ENCODE peak calls at places on chromosomes 3 and 15, in four cellular contexts. M, K, I and N are unnamed samples.

GRCh38 chr3:124885466-124886167 is 1.5 kb downstream of the ITGB5 start:
- DNase-seq in M (peak; percentile 51), K (no peak), I (no peak), N (no peak)

GRCh38 chr3:134453631-134454030 is 32.2 kb downstream of the ANAPC13 start:
- DNase-seq in M (peak; percentile 77), K (no peak), I (no peak), N (peak; percentile 84)

GRCh38 chr15:45829336-45830153 is 194.7 kb downstream of the SQOR start:
- DNase-seq in M (peak; percentile 39), K (no peak), I (no peak), N (peak; percentile 51)

GRCh38 chr3:14290631-14291385 is 111.6 kb upstream of the SLC6A6 start:
- DNase-seq in M (no peak), K (no peak), I (no peak), N (peak; percentile 54)

GRCh38 chr15:70466305-70466704 is 297.1 kb downstream of the UACA start:
- DNase-seq in M (no peak), K (no peak), I (no peak), N (no peak)

GRCh38 chr3:46098319-46098761 is 71.1 kb upstream of the XCR1 start:
- DNase-seq in M (no peak), K (no peak), I (no peak), N (no peak)

GRCh38 chr15:72203507-72203837 is 5.9 kb upstream of the GRAMD2A start:
- DNase-seq in M (no peak), K (no peak), I (peak; percentile 94), N (peak; percentile 37)

GRCh38 chr3:137071104-137071503 is 113.3 kb downstream of the IL20RB start:
- DNase-seq in M (no peak), K (no peak), I (no peak), N (no peak)

GRCh38 chr3:29346828-29347227 is 66.0 kb downstream of the RBMS3 start:
- DNase-seq in M (no peak), K (no peak), I (no peak), N (no peak)

GRCh38 chr3:14879161-14879888 is 60.6 kb downstream of the FGD5 start:
- DNase-seq in M (peak; percentile 38), K (no peak), I (peak; percentile 81), N (peak; percentile 67)

GRCh38 chr3:43540625-43541024 is 81.2 kb downstream of the ANO10 start:
- DNase-seq in M (no peak), K (no peak), I (no peak), N (no peak)

GRCh38 chr3:25107918-25108617 is 320.0 kb upstream of the RARB start:
- DNase-seq in M (no peak), K (no peak), I (no peak), N (no peak)

GRCh38 chr3:152300029-152300764 is 31.5 kb downstream of the MBNL1 start:
- DNase-seq in M (no peak), K (no peak), I (no peak), N (no peak)

GRCh38 chr3:39166134-39166710 is 12.8 kb upstream of the CSRNP1 start:
- DNase-seq in M (no peak), K (no peak), I (no peak), N (peak; percentile 83)

GRCh38 chr3:71102111-71103039 is 481.2 kb downstream of the FOXP1 start:
- DNase-seq in M (no peak), K (no peak), I (no peak), N (no peak)

DNA sequence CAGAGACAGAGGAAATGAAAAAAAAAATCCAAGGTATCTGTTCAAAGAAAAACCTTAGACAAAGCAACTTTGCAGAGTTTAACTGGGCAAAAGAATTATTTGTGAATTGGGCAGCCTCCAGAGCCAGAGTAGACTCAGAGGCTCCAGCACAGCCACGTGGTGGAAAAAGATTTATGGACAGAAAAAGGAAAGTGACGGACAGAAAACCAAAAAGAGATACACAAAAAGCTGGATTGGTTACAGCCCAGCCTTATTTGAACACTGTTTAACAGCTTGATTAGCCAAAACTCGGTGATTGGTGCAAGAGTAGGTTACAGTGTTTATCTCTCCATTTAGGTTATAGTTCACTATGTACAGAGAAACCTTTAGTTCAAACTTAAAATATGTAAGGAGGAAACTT is 23.7 kb upstream of the GPD1L start:
- DNase-seq in M (no peak), K (no peak), I (no peak), N (no peak)
- H3K9ac ChIP-seq in M (no peak overlapping the region), K (no peak overlapping the region), I (no peak overlapping the region), N (no peak overlapping the region)

DNA sequence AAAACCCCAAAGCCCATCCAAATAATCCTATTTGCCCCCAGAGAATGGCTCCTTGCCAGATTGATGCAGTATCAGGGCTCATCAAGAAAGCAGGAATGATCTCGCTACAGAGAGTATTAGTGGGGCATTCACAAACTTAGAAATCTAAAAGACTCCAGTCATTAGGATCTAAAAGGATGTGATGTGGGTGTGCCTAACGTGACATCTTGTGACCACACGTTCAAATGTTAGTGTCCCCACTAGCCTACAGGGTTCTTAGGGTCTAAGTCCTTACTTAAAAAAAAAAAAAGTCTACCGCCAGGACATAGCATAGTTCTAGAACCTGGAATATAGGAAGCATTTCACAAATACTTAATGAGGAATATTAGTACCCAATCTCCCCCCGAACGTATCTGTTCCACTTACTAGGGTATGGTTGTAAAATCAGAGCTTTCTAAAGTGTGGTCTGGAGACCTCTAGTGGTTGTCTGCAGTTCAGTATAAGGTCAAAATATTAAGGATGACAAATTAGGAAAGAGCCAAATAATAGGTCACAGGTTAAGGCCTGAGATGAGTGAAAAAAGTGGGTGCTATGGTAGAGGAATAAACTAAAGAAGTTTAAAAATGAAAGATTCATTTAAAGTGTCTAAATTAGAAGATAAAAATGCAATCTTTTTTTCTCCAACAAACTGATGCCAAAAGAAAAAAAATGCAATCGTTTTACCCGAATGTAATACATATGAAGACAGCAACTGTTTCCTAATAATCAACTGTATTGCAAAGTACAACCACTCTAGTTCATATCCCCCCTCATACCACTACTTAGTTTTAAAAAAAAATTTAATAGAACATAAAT is 4.2 kb upstream of the CHRM5 start:
- DNase-seq in M (no peak), K (peak; percentile 5), I (no peak), N (no peak)
- TF ChIP-seq CTCF in M (peak; percentile 86), K (peak; percentile 69), I (peak; percentile 49), N (peak; percentile 90)

GRCh38 chr3:172258616-172259015 is 189.6 kb downstream of the GHSR start:
- DNase-seq in M (no peak), K (no peak), I (no peak), N (no peak)

GRCh38 chr3:172261053-172261452 is 187.2 kb downstream of the GHSR start:
- DNase-seq in M (no peak), K (no peak), I (no peak), N (no peak)

GRCh38 chr3:172259726-172260248 is 188.5 kb downstream of the GHSR start:
- DNase-seq in M (no peak), K (no peak), I (no peak), N (no peak)

GRCh38 chr3:172259191-172259590 is 189.1 kb downstream of the GHSR start:
- DNase-seq in M (no peak), K (no peak), I (no peak), N (no peak)

DNA sequence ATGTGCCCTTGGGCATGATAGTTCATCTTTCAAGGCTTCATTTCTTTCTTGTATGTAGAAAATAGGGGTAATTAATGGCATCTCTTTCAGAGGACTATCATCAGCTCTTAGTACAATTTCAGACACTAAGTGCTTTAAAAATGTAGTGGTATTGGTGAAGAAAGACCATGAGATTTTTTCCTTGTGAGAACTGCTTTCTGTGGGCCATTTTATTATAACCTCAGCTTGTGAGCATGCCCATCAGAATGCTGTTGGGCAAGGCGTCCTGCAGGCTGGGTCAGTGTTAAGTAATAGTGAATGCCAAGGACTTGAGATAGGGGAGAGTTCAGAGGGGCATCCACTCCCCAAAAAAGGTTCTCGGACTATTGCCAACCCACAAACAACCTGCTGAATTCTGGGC is 187.9 kb downstream of the GHSR start:
- DNase-seq in M (no peak), K (no peak), I (no peak), N (no peak)
- H3K27ac ChIP-seq in M (no peak overlapping the region), K (no peak overlapping the region), I (no peak overlapping the region), N (no peak overlapping the region)

DNA sequence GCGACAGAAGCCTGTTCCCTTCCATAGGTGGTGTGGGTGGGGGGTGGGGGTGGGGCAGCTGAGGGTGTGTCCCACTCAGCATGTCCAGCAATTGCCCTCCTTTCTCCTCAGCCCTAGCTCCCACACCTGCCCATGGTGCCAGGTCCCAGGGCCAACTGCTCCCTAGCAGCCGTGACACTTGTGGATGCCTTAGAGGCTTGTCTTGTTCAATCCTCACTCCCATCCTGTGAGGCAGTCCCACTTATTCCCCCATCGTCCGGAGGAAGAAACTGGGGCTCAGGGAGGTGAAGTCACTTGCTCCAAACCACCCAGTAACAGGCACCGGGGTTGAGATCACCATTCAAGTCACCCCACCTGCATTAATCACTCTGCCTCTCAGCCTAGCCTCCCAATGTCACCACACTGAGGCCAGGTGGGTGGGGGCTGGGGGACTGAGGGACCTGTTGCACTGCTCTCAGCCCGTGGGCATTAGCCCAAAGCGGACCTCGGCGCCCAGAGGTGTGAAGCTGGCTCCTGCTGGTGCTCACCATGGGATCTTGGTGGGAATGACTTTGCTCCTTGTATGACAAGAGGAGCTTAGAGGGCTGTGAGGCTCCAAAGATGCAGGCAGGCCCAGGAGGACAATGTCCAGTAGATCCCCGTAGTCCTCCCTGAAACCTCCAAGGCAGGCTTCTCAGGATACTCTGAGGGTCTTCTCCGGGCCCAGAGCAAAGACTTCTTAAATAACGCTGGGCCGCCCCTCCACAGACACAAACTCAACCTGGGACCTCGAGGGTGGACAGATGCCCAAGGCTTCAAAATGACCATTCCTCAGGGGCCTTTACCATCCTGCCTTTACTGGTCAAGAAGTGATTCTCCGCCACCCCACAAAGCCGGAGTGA is 1.8 kb downstream of the NT5DC2 start:
- DNase-seq in M (no peak), K (no peak), I (peak; percentile 76), N (no peak)
- H3K9ac ChIP-seq in M (no peak overlapping the region), K (peak overlapping the region; percentile 85), I (no peak overlapping the region), N (peak overlapping the region; percentile 75)

GRCh38 chr3:8964436-8965370 is 1.4 kb upstream of the RAD18 start:
- DNase-seq in M (peak; percentile 64), K (peak; percentile 83), I (no peak), N (peak; percentile 79)
- TF ChIP-seq CTCF in M (no peak), K (no peak), I (no peak), N (no peak)

GRCh38 chr3:188282871-188283270 is 128.9 kb downstream of the LPP start:
- DNase-seq in M (no peak), K (no peak), I (no peak), N (no peak)

GRCh38 chr3:188286087-188286513 is 132.1 kb downstream of the LPP start:
- DNase-seq in M (no peak), K (no peak), I (no peak), N (no peak)

GRCh38 chr3:188287339-188287738 is 133.4 kb downstream of the LPP start:
- DNase-seq in M (no peak), K (no peak), I (no peak), N (no peak)

GRCh38 chr3:188283347-188283746 is 129.4 kb downstream of the LPP start:
- DNase-seq in M (no peak), K (peak; percentile 82), I (no peak), N (no peak)

DNA sequence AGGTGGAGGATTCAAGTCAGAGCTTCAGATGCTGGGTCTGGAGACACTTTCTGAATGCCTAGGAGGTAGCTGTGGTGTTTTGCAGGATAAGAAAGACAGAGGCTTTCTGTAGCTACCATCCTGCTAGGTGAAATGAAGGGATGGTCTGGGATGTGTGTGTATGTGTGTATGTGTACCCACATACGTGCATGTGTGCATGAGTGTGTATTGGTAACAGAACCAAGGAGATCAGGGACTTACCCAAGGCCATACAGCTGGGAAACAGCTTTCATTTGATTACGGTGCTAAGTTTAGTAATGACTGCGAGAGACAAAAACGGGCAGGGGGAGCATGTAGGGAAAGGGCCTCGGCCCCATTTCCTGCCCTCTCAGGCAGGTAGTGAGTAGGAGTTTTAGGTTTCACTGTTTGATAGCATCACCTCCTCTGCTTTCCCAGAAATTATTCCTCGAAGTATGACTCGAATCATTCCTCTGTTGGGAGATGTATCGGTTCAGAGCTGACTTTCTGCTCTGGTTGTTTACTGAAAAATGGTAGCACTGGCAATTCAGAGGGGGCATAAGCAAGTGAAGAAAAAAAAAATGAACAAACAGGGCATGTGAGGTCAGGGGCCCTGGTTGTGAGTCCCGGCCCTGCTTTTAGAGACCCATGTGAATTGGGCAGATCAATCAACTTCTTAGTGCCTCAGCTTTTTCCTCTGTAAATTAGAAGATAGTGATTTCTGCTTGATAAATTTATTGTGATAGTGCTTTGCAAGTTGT is 130.7 kb downstream of the LPP start:
- DNase-seq in M (no peak), K (no peak), I (no peak), N (no peak)
- H3K27ac ChIP-seq in M (no peak overlapping the region), K (no peak overlapping the region), I (no peak overlapping the region), N (no peak overlapping the region)